ENCODE peak calls at places on chromosome X, in eight cellular contexts. One of them, this sample, is unnamed. For H3K9me2, the result is how much of the 10 kb centered on the place peaks cover.

GRCh38 chrX:22135994-22136684 is 104.0 kb downstream of the PHEX start:
- DNase-seq in hepatocyte: peak
- DNase-seq in HCT116: peak
- DNase-seq in SK-N-SH: peak
- DNase-seq in GM23338: peak
- DNase-seq in MM.1S: peak
- DNase-seq in OCI-LY7: peak
- DNase-seq in PC-9: peak
- DNase-seq in this sample: peak

GRCh38 chrX:65723706-65724105 is 56.3 kb downstream of the MSN start:
- DNase-seq in hepatocyte: no peak
- DNase-seq in HCT116: no peak
- DNase-seq in SK-N-SH: no peak
- DNase-seq in GM23338: no peak
- DNase-seq in MM.1S: peak
- DNase-seq in OCI-LY7: no peak
- DNase-seq in PC-9: no peak
- DNase-seq in this sample: no peak

GRCh38 chrX:97397371-97397770 is 513.7 kb downstream of the RPA4 start:
- DNase-seq in hepatocyte: no peak
- DNase-seq in HCT116: no peak
- DNase-seq in SK-N-SH: no peak
- DNase-seq in GM23338: no peak
- DNase-seq in MM.1S: peak
- DNase-seq in OCI-LY7: no peak
- DNase-seq in PC-9: no peak
- DNase-seq in this sample: peak

GRCh38 chrX:104136241-104137019 is 20.4 kb downstream of the SLC25A53 start:
- DNase-seq in hepatocyte: peak
- DNase-seq in HCT116: peak
- DNase-seq in SK-N-SH: peak
- DNase-seq in GM23338: peak
- DNase-seq in MM.1S: peak
- DNase-seq in OCI-LY7: peak
- DNase-seq in PC-9: peak
- DNase-seq in this sample: peak

GRCh38 chrX:27674491-27674890 is 84.3 kb downstream of the DCAF8L2 start:
- DNase-seq in hepatocyte: no peak
- DNase-seq in HCT116: no peak
- DNase-seq in SK-N-SH: no peak
- DNase-seq in GM23338: no peak
- DNase-seq in MM.1S: no peak
- DNase-seq in OCI-LY7: no peak
- DNase-seq in PC-9: no peak
- DNase-seq in this sample: no peak

GRCh38 chrX:80335062-80335830 is 85.0 kb upstream of the TENT5D start:
- DNase-seq in hepatocyte: peak
- DNase-seq in HCT116: no peak
- DNase-seq in SK-N-SH: peak
- DNase-seq in GM23338: peak
- DNase-seq in MM.1S: no peak
- DNase-seq in OCI-LY7: no peak
- DNase-seq in PC-9: peak
- DNase-seq in this sample: peak

GRCh38 chrX:130688360-130688759 is 214.6 kb downstream of the ENOX2 start:
- DNase-seq in hepatocyte: no peak
- DNase-seq in HCT116: no peak
- DNase-seq in SK-N-SH: no peak
- DNase-seq in GM23338: no peak
- DNase-seq in MM.1S: no peak
- DNase-seq in OCI-LY7: no peak
- DNase-seq in PC-9: no peak
- DNase-seq in this sample: no peak

GRCh38 chrX:20244936-20245335 is 21.8 kb downstream of the RPS6KA3 start:
- DNase-seq in hepatocyte: no peak
- DNase-seq in HCT116: no peak
- DNase-seq in SK-N-SH: no peak
- DNase-seq in GM23338: no peak
- DNase-seq in MM.1S: no peak
- DNase-seq in OCI-LY7: no peak
- DNase-seq in PC-9: no peak
- DNase-seq in this sample: no peak

GRCh38 chrX:124018031-124018430 is 56.5 kb downstream of the STAG2 start:
- DNase-seq in hepatocyte: no peak
- DNase-seq in HCT116: no peak
- DNase-seq in SK-N-SH: no peak
- DNase-seq in GM23338: no peak
- DNase-seq in MM.1S: no peak
- DNase-seq in OCI-LY7: peak
- DNase-seq in PC-9: no peak
- DNase-seq in this sample: peak

GRCh38 chrX:115089419-115089818 is 72.0 kb upstream of the IL13RA2 start:
- DNase-seq in hepatocyte: no peak
- DNase-seq in HCT116: no peak
- DNase-seq in SK-N-SH: no peak
- DNase-seq in GM23338: no peak
- DNase-seq in MM.1S: no peak
- DNase-seq in OCI-LY7: no peak
- DNase-seq in PC-9: no peak
- DNase-seq in this sample: no peak

GRCh38 chrX:74009041-74009440 is 294.9 kb upstream of the ZCCHC13 start:
- DNase-seq in hepatocyte: no peak
- DNase-seq in HCT116: no peak
- DNase-seq in SK-N-SH: no peak
- DNase-seq in GM23338: no peak
- DNase-seq in MM.1S: no peak
- DNase-seq in OCI-LY7: no peak
- DNase-seq in PC-9: no peak
- DNase-seq in this sample: no peak

GRCh38 chrX:95884196-95884595 is 800.4 kb upstream of the DIAPH2 start:
- DNase-seq in hepatocyte: no peak
- DNase-seq in HCT116: no peak
- DNase-seq in SK-N-SH: no peak
- DNase-seq in GM23338: no peak
- DNase-seq in MM.1S: no peak
- DNase-seq in OCI-LY7: no peak
- DNase-seq in PC-9: no peak
- DNase-seq in this sample: no peak

GRCh38 chrX:134460861-134461218 is 875 bp downstream of the HPRT1 start:
- DNase-seq in hepatocyte: peak
- DNase-seq in HCT116: no peak
- DNase-seq in SK-N-SH: no peak
- DNase-seq in GM23338: peak
- DNase-seq in MM.1S: peak
- DNase-seq in OCI-LY7: peak
- DNase-seq in PC-9: no peak
- DNase-seq in this sample: peak

GRCh38 chrX:120446503-120446902 is 22.6 kb downstream of the LAMP2 start:
- DNase-seq in hepatocyte: no peak
- DNase-seq in HCT116: no peak
- DNase-seq in SK-N-SH: no peak
- DNase-seq in GM23338: no peak
- DNase-seq in MM.1S: no peak
- DNase-seq in OCI-LY7: no peak
- DNase-seq in PC-9: no peak
- DNase-seq in this sample: peak

GRCh38 chrX:44343412-44343942 is at the start of gene EFHC2:
- DNase-seq in hepatocyte: peak
- DNase-seq in HCT116: no peak
- DNase-seq in SK-N-SH: peak
- DNase-seq in GM23338: peak
- DNase-seq in MM.1S: peak
- DNase-seq in OCI-LY7: no peak
- DNase-seq in PC-9: peak
- DNase-seq in this sample: peak

GRCh38 chrX:51825432-51825831 is 68.0 kb upstream of the MAGED1 start:
- DNase-seq in hepatocyte: peak
- DNase-seq in HCT116: no peak
- DNase-seq in SK-N-SH: no peak
- DNase-seq in GM23338: no peak
- DNase-seq in MM.1S: peak
- DNase-seq in OCI-LY7: peak
- DNase-seq in PC-9: no peak
- DNase-seq in this sample: no peak

GRCh38 chrX:144791298-144791697 is 456.0 kb upstream of the SPANXN1 start:
- DNase-seq in hepatocyte: peak
- DNase-seq in HCT116: no peak
- DNase-seq in SK-N-SH: no peak
- DNase-seq in GM23338: no peak
- DNase-seq in MM.1S: no peak
- DNase-seq in OCI-LY7: no peak
- DNase-seq in PC-9: peak
- DNase-seq in this sample: peak

GRCh38 chrX:106177982-106178321 is 9.8 kb downstream of the PWWP3B start:
- DNase-seq in hepatocyte: no peak
- DNase-seq in HCT116: no peak
- DNase-seq in SK-N-SH: no peak
- DNase-seq in GM23338: no peak
- DNase-seq in MM.1S: no peak
- DNase-seq in OCI-LY7: no peak
- DNase-seq in PC-9: no peak
- DNase-seq in this sample: no peak

GRCh38 chrX:106177106-106177981 is 9.2 kb downstream of the PWWP3B start:
- DNase-seq in hepatocyte: peak
- DNase-seq in HCT116: no peak
- DNase-seq in SK-N-SH: no peak
- DNase-seq in GM23338: peak
- DNase-seq in MM.1S: no peak
- DNase-seq in OCI-LY7: no peak
- DNase-seq in PC-9: no peak
- DNase-seq in this sample: no peak

GRCh38 chrX:106178826-106179225 is 10.7 kb downstream of the PWWP3B start:
- DNase-seq in hepatocyte: no peak
- DNase-seq in HCT116: no peak
- DNase-seq in SK-N-SH: no peak
- DNase-seq in GM23338: peak
- DNase-seq in MM.1S: no peak
- DNase-seq in OCI-LY7: no peak
- DNase-seq in PC-9: no peak
- DNase-seq in this sample: peak
- TF ChIP-seq CTCF in hepatocyte: peak
- TF ChIP-seq CTCF in HCT116: no peak
- TF ChIP-seq CTCF in SK-N-SH: no peak
- TF ChIP-seq CTCF in GM23338: peak
- TF ChIP-seq CTCF in MM.1S: no peak
- TF ChIP-seq CTCF in OCI-LY7: no peak
- TF ChIP-seq CTCF in PC-9: no peak
- TF ChIP-seq CTCF in this sample: peak

GRCh38 chrX:41684940-41685339 is 3.8 kb upstream of the GPR34 start:
- DNase-seq in hepatocyte: no peak
- DNase-seq in HCT116: no peak
- DNase-seq in SK-N-SH: no peak
- DNase-seq in GM23338: no peak
- DNase-seq in MM.1S: no peak
- DNase-seq in OCI-LY7: no peak
- DNase-seq in PC-9: no peak
- DNase-seq in this sample: no peak

GRCh38 chrX:41688154-41688553 is 619 bp upstream of the GPR34 start:
- DNase-seq in hepatocyte: no peak
- DNase-seq in HCT116: no peak
- DNase-seq in SK-N-SH: no peak
- DNase-seq in GM23338: no peak
- DNase-seq in MM.1S: no peak
- DNase-seq in OCI-LY7: no peak
- DNase-seq in PC-9: no peak
- DNase-seq in this sample: no peak

GRCh38 chrX:41684138-41684537 is 4.6 kb upstream of the GPR34 start:
- DNase-seq in hepatocyte: no peak
- DNase-seq in HCT116: no peak
- DNase-seq in SK-N-SH: no peak
- DNase-seq in GM23338: no peak
- DNase-seq in MM.1S: no peak
- DNase-seq in OCI-LY7: no peak
- DNase-seq in PC-9: no peak
- DNase-seq in this sample: peak

GRCh38 chrX:41688835-41689234 is at the start of gene GPR34:
- DNase-seq in hepatocyte: no peak
- DNase-seq in HCT116: no peak
- DNase-seq in SK-N-SH: no peak
- DNase-seq in GM23338: no peak
- DNase-seq in MM.1S: no peak
- DNase-seq in OCI-LY7: no peak
- DNase-seq in PC-9: no peak
- DNase-seq in this sample: no peak

GRCh38 chrX:41686788-41687187 is 2.0 kb upstream of the GPR34 start:
- DNase-seq in hepatocyte: no peak
- DNase-seq in HCT116: no peak
- DNase-seq in SK-N-SH: no peak
- DNase-seq in GM23338: no peak
- DNase-seq in MM.1S: no peak
- DNase-seq in OCI-LY7: peak
- DNase-seq in PC-9: no peak
- DNase-seq in this sample: no peak
- H3K9me2 ChIP-seq in hepatocyte: under half
- H3K9me2 ChIP-seq in HCT116: under half
- H3K9me2 ChIP-seq in SK-N-SH: under half
- H3K9me2 ChIP-seq in GM23338: under half
- H3K9me2 ChIP-seq in MM.1S: under half
- H3K9me2 ChIP-seq in OCI-LY7: under half
- H3K9me2 ChIP-seq in PC-9: under half
- H3K9me2 ChIP-seq in this sample: under half

DNA sequence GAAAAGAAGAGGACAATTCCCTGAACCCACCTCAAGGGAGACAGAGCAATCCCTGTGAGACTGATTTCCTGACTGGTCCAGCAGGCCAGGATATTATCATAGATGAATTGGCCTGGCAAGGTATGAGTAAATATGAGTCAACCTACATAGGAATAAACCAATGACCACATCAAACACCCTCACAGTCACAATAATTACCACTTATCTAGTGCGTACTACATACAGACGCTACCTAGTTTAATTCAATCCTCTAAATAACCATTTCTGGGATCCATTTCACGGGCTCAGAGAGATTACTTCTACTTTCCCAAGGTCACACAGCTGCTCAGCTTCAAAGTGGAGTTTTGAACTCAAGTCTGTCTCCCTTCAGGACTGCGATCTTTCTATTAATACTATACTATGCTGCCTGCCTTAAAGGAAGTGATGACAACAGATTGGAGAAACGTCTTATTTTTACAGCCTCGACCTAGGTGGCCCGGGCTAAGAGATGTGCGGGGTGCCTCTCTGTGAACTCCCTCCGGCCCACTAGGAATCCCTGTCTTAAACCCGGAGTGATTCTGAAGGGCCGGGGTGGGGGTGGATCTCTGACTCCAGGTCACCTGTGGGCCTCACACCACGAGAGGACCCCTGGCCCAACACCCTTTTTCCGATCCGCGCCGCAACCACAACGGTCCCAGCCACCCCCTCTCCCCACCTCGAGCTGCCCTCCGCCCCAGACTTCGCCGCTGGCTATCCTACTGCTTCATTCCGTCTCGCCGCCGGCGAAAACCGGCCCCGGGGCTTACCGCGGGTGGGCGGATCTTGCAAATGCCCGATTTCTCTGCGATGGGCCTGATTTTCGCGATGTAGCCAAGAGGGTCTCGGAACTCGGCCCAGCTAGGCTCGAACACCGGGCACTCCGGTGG is 800 bp downstream of the KDM5C start:
- DNase-seq in hepatocyte: peak
- DNase-seq in HCT116: peak
- DNase-seq in SK-N-SH: peak
- DNase-seq in GM23338: peak
- DNase-seq in MM.1S: no peak
- DNase-seq in OCI-LY7: peak
- DNase-seq in PC-9: no peak
- DNase-seq in this sample: peak
- H2AFZ ChIP-seq in hepatocyte: peak
- H2AFZ ChIP-seq in HCT116: no peak
- H2AFZ ChIP-seq in SK-N-SH: peak
- H2AFZ ChIP-seq in GM23338: no peak
- H2AFZ ChIP-seq in MM.1S: peak
- H2AFZ ChIP-seq in OCI-LY7: peak
- H2AFZ ChIP-seq in PC-9: no peak
- H2AFZ ChIP-seq in this sample: peak

GRCh38 chrX:5113128-5113527 is 1115.5 kb downstream of the NLGN4X start:
- DNase-seq in hepatocyte: peak
- DNase-seq in HCT116: no peak
- DNase-seq in SK-N-SH: no peak
- DNase-seq in GM23338: peak
- DNase-seq in MM.1S: peak
- DNase-seq in OCI-LY7: peak
- DNase-seq in PC-9: no peak
- DNase-seq in this sample: peak
- TF ChIP-seq CTCF in hepatocyte: peak
- TF ChIP-seq CTCF in HCT116: no peak
- TF ChIP-seq CTCF in SK-N-SH: peak
- TF ChIP-seq CTCF in GM23338: peak
- TF ChIP-seq CTCF in MM.1S: peak
- TF ChIP-seq CTCF in OCI-LY7: peak
- TF ChIP-seq CTCF in PC-9: peak
- TF ChIP-seq CTCF in this sample: peak

This sample was measured in PC-3.